ENCODE peak calls at places on chromosome 6, in four cellular contexts. One of them, this sample, is unnamed.

GRCh38 chr6:81766482-81767069 is 14.1 kb upstream of the TENT5A start:
- DNase-seq in T-helper 2 cell: no peak
- DNase-seq in progenitor cell of endocrine pancreas: no peak
- DNase-seq in effector CD4-positive, alpha-beta T cell: no peak
- DNase-seq in this sample: no peak

GRCh38 chr6:85081102-85081501 is 316.7 kb upstream of the TBX18 start:
- DNase-seq in effector CD4-positive, alpha-beta T cell: no peak
- DNase-seq in T-helper 2 cell: no peak
- DNase-seq in progenitor cell of endocrine pancreas: no peak
- DNase-seq in this sample: no peak

GRCh38 chr6:48032156-48032555 is 78.8 kb downstream of the PTCHD4 start:
- DNase-seq in T-helper 2 cell: no peak
- DNase-seq in effector CD4-positive, alpha-beta T cell: no peak
- DNase-seq in progenitor cell of endocrine pancreas: no peak
- DNase-seq in this sample: no peak

GRCh38 chr6:106064103-106064502 is 22.0 kb upstream of the PRDM1 start:
- DNase-seq in effector CD4-positive, alpha-beta T cell: no peak
- DNase-seq in T-helper 2 cell: no peak
- DNase-seq in progenitor cell of endocrine pancreas: no peak
- DNase-seq in this sample: no peak

GRCh38 chr6:13117561-13117960 is 210.8 kb downstream of the TBC1D7 start:
- DNase-seq in T-helper 2 cell: no peak
- DNase-seq in progenitor cell of endocrine pancreas: no peak
- DNase-seq in effector CD4-positive, alpha-beta T cell: no peak
- DNase-seq in this sample: no peak

GRCh38 chr6:27836080-27836782 is 76.0 kb downstream of the OR2B2 start:
- DNase-seq in T-helper 2 cell: no peak
- DNase-seq in progenitor cell of endocrine pancreas: no peak
- DNase-seq in effector CD4-positive, alpha-beta T cell: no peak
- DNase-seq in this sample: no peak

GRCh38 chr6:5192135-5192794 is 68.5 kb downstream of the LYRM4 start:
- DNase-seq in effector CD4-positive, alpha-beta T cell: no peak
- DNase-seq in progenitor cell of endocrine pancreas: no peak
- DNase-seq in T-helper 2 cell: no peak
- DNase-seq in this sample: no peak

GRCh38 chr6:105301072-105301503 is 101.8 kb downstream of the PREP start:
- DNase-seq in T-helper 2 cell: no peak
- DNase-seq in effector CD4-positive, alpha-beta T cell: no peak
- DNase-seq in progenitor cell of endocrine pancreas: no peak
- DNase-seq in this sample: no peak

GRCh38 chr6:146433881-146434741 is 109.5 kb upstream of the RAB32 start:
- DNase-seq in effector CD4-positive, alpha-beta T cell: no peak
- DNase-seq in T-helper 2 cell: no peak
- DNase-seq in progenitor cell of endocrine pancreas: no peak
- DNase-seq in this sample: peak; percentile 81

GRCh38 chr6:151702851-151703629 is 104.4 kb upstream of the ESR1 start:
- DNase-seq in effector CD4-positive, alpha-beta T cell: no peak
- DNase-seq in progenitor cell of endocrine pancreas: no peak
- DNase-seq in T-helper 2 cell: no peak
- DNase-seq in this sample: no peak

GRCh38 chr6:97947841-97948240 is 664.8 kb upstream of the MMS22L start:
- DNase-seq in effector CD4-positive, alpha-beta T cell: no peak
- DNase-seq in T-helper 2 cell: no peak
- DNase-seq in progenitor cell of endocrine pancreas: no peak
- DNase-seq in this sample: peak; percentile 69

GRCh38 chr6:100463685-100464161 is 998 bp downstream of the SIM1 start:
- DNase-seq in effector CD4-positive, alpha-beta T cell: no peak
- DNase-seq in progenitor cell of endocrine pancreas: no peak
- DNase-seq in T-helper 2 cell: no peak
- DNase-seq in this sample: no peak

GRCh38 chr6:118772886-118773285 is 121.1 kb upstream of the ASF1A start:
- DNase-seq in effector CD4-positive, alpha-beta T cell: no peak
- DNase-seq in progenitor cell of endocrine pancreas: no peak
- DNase-seq in T-helper 2 cell: no peak
- DNase-seq in this sample: no peak

GRCh38 chr6:53811082-53811481 is 16.3 kb downstream of the LRRC1 start:
- DNase-seq in T-helper 2 cell: no peak
- DNase-seq in progenitor cell of endocrine pancreas: no peak
- DNase-seq in effector CD4-positive, alpha-beta T cell: no peak
- DNase-seq in this sample: no peak

GRCh38 chr6:139778688-139779087 is 404.2 kb upstream of the CITED2 start:
- DNase-seq in T-helper 2 cell: no peak
- DNase-seq in effector CD4-positive, alpha-beta T cell: no peak
- DNase-seq in progenitor cell of endocrine pancreas: no peak
- DNase-seq in this sample: no peak

GRCh38 chr6:35668708-35669440 is 19.8 kb downstream of the FKBP5 start:
- DNase-seq in T-helper 2 cell: no peak
- DNase-seq in effector CD4-positive, alpha-beta T cell: no peak
- DNase-seq in progenitor cell of endocrine pancreas: no peak
- DNase-seq in this sample: no peak

GRCh38 chr6:167574431-167575097 is 249.7 kb downstream of the TTLL2 start:
- DNase-seq in progenitor cell of endocrine pancreas: no peak
- DNase-seq in effector CD4-positive, alpha-beta T cell: no peak
- DNase-seq in T-helper 2 cell: no peak
- DNase-seq in this sample: peak; percentile 72

GRCh38 chr6:25279748-25280616 is 808 bp downstream of the CARMIL1 start:
- DNase-seq in T-helper 2 cell: no peak
- DNase-seq in progenitor cell of endocrine pancreas: peak; percentile 33
- DNase-seq in effector CD4-positive, alpha-beta T cell: peak; percentile 2
- DNase-seq in this sample: peak; percentile 40

GRCh38 chr6:16909599-16910360 is 148.5 kb upstream of the ATXN1 start:
- DNase-seq in progenitor cell of endocrine pancreas: no peak
- DNase-seq in effector CD4-positive, alpha-beta T cell: no peak
- DNase-seq in T-helper 2 cell: no peak
- DNase-seq in this sample: no peak

GRCh38 chr6:50318536-50318935 is 268.8 kb upstream of the DEFB112 start:
- DNase-seq in progenitor cell of endocrine pancreas: no peak
- DNase-seq in T-helper 2 cell: no peak
- DNase-seq in effector CD4-positive, alpha-beta T cell: no peak
- DNase-seq in this sample: no peak

GRCh38 chr6:1667805-1668175 is 58.1 kb downstream of the FOXC1 start:
- DNase-seq in T-helper 2 cell: no peak
- DNase-seq in effector CD4-positive, alpha-beta T cell: no peak
- DNase-seq in progenitor cell of endocrine pancreas: no peak
- DNase-seq in this sample: no peak

GRCh38 chr6:160730911-160731310 is 28.9 kb downstream of the PLG start:
- DNase-seq in progenitor cell of endocrine pancreas: no peak
- DNase-seq in effector CD4-positive, alpha-beta T cell: no peak
- DNase-seq in T-helper 2 cell: no peak
- DNase-seq in this sample: no peak

GRCh38 chr6:93424303-93425064 is 5.1 kb upstream of the EPHA7 start:
- DNase-seq in progenitor cell of endocrine pancreas: no peak
- DNase-seq in T-helper 2 cell: no peak
- DNase-seq in effector CD4-positive, alpha-beta T cell: no peak
- DNase-seq in this sample: no peak

GRCh38 chr6:2542858-2543218 is 207.9 kb downstream of the MYLK4 start:
- DNase-seq in effector CD4-positive, alpha-beta T cell: no peak
- DNase-seq in T-helper 2 cell: no peak
- DNase-seq in progenitor cell of endocrine pancreas: no peak
- DNase-seq in this sample: peak; percentile 75

GRCh38 chr6:16243055-16243454 is 4.7 kb downstream of the GMPR start:
- DNase-seq in progenitor cell of endocrine pancreas: no peak
- DNase-seq in T-helper 2 cell: no peak
- DNase-seq in effector CD4-positive, alpha-beta T cell: no peak
- DNase-seq in this sample: no peak